ENCODE peak calls at places on chromosomes 16 and 17, in six cellular contexts. H is mesendoderm; Y is iPS-NIHi11; J is progenitor cell of endocrine pancreas; D is activated CD8-positive, alpha-beta memory T cell treated with anti-CD3 and anti-CD28 coated beads for 1 hour; Q is T-helper 17 cell. O is an unnamed sample.

GRCh38 chr17:45424769-45425124 is 7.9 kb downstream of the ARHGAP27 start:
- DNase-seq in Y (no peak), H (no peak), Q (no peak), J (no peak), D (no peak), O (no peak)

GRCh38 chr17:17575360-17576251 is 15.9 kb downstream of the PEMT start:
- DNase-seq in J (no peak), D (no peak), Q (no peak), H (no peak), Y (no peak), O (no peak)

GRCh38 chr16:68711421-68712139 is 25.5 kb upstream of the CDH1 start:
- DNase-seq in H (no peak), J (no peak), Q (no peak), Y (no peak), D (no peak), O (no peak)

GRCh38 chr16:58862334-58863024 is 128.4 kb upstream of the GOT2 start:
- DNase-seq in Y (peak; percentile 48), D (no peak), Q (no peak), J (no peak), H (peak; percentile 75), O (no peak)

GRCh38 chr17:15463363-15463762 is 4.1 kb downstream of the CDRT4 start:
- DNase-seq in H (peak; percentile 66), D (no peak), Y (peak; percentile 62), J (no peak), Q (no peak), O (no peak)

GRCh38 chr17:50603340-50603739 is 31.3 kb upstream of the ABCC3 start:
- DNase-seq in J (no peak), Y (peak; percentile 73), Q (no peak), H (peak; percentile 35), D (no peak), O (no peak)

GRCh38 chr16:85759631-85760419 is 8.9 kb upstream of the C16orf74 start:
- DNase-seq in H (no peak), Q (no peak), J (no peak), D (peak; percentile 9), Y (peak; percentile 58), O (no peak)

GRCh38 chr16:88430185-88430523 is 22.9 kb upstream of the ZFPM1 start:
- DNase-seq in Y (peak; percentile 69), J (no peak), H (no peak), D (no peak), Q (no peak), O (no peak)

O was measured in NCI-H1694 treated with DMSO at 0.1 percent for 48 hours.